ENCODE peak calls at places on chromosomes 13 and 19, in seven cellular contexts. One of them, this sample, is unnamed.

GRCh38 chr13:34246511-34246910 is 428.6 kb downstream of the RFC3 start:
- DNase-seq in heart right ventricle: no peak
- DNase-seq in DND-41: no peak
- DNase-seq in neural progenitor cell: no peak
- DNase-seq in CD8-positive, alpha-beta T cell: no peak
- DNase-seq in esophagus squamous epithelium: no peak
- DNase-seq in fibroblast of the aortic adventitia: no peak
- DNase-seq in this sample: peak; percentile 89

GRCh38 chr13:91184244-91184926 is 163.1 kb upstream of the MIR17HG start:
- DNase-seq in DND-41: no peak
- DNase-seq in fibroblast of the aortic adventitia: no peak
- DNase-seq in esophagus squamous epithelium: no peak
- DNase-seq in CD8-positive, alpha-beta T cell: no peak
- DNase-seq in heart right ventricle: no peak
- DNase-seq in neural progenitor cell: no peak
- DNase-seq in this sample: no peak

GRCh38 chr19:51026554-51026831 is at the start of gene KLK11:
- DNase-seq in CD8-positive, alpha-beta T cell: no peak
- DNase-seq in DND-41: no peak
- DNase-seq in esophagus squamous epithelium: no peak
- DNase-seq in heart right ventricle: no peak
- DNase-seq in fibroblast of the aortic adventitia: no peak
- DNase-seq in neural progenitor cell: no peak
- DNase-seq in this sample: no peak

GRCh38 chr13:100573121-100573520 is 15.5 kb downstream of the GGACT start:
- DNase-seq in neural progenitor cell: peak; percentile 85
- DNase-seq in CD8-positive, alpha-beta T cell: peak; percentile 80
- DNase-seq in heart right ventricle: peak; percentile 46
- DNase-seq in DND-41: peak; percentile 68
- DNase-seq in esophagus squamous epithelium: peak; percentile 12
- DNase-seq in fibroblast of the aortic adventitia: peak; percentile 85
- DNase-seq in this sample: peak; percentile 77

GRCh38 chr13:45448965-45449559 is 15.7 kb upstream of the COG3 start:
- DNase-seq in DND-41: no peak
- DNase-seq in CD8-positive, alpha-beta T cell: no peak
- DNase-seq in neural progenitor cell: no peak
- DNase-seq in fibroblast of the aortic adventitia: no peak
- DNase-seq in heart right ventricle: no peak
- DNase-seq in esophagus squamous epithelium: no peak
- DNase-seq in this sample: no peak

GRCh38 chr13:49827336-49827735 is 34.9 kb upstream of the KPNA3 start:
- DNase-seq in DND-41: no peak
- DNase-seq in heart right ventricle: no peak
- DNase-seq in esophagus squamous epithelium: no peak
- DNase-seq in fibroblast of the aortic adventitia: no peak
- DNase-seq in neural progenitor cell: no peak
- DNase-seq in CD8-positive, alpha-beta T cell: no peak
- DNase-seq in this sample: no peak

GRCh38 chr19:49073514-49074378 is 1.2 kb upstream of the KCNA7 start:
- DNase-seq in fibroblast of the aortic adventitia: no peak
- DNase-seq in heart right ventricle: no peak
- DNase-seq in esophagus squamous epithelium: no peak
- DNase-seq in CD8-positive, alpha-beta T cell: no peak
- DNase-seq in neural progenitor cell: peak; percentile 60
- DNase-seq in DND-41: peak; percentile 34
- DNase-seq in this sample: no peak

GRCh38 chr19:1373534-1374249 is 10.0 kb upstream of the NDUFS7 start:
- DNase-seq in heart right ventricle: peak; percentile 86
- DNase-seq in CD8-positive, alpha-beta T cell: no peak
- DNase-seq in fibroblast of the aortic adventitia: no peak
- DNase-seq in esophagus squamous epithelium: no peak
- DNase-seq in neural progenitor cell: no peak
- DNase-seq in DND-41: no peak
- DNase-seq in this sample: no peak

GRCh38 chr13:24280722-24281121 is 28.7 kb upstream of the C1QTNF9 start:
- DNase-seq in esophagus squamous epithelium: no peak
- DNase-seq in neural progenitor cell: no peak
- DNase-seq in heart right ventricle: no peak
- DNase-seq in CD8-positive, alpha-beta T cell: no peak
- DNase-seq in fibroblast of the aortic adventitia: no peak
- DNase-seq in DND-41: no peak
- DNase-seq in this sample: no peak

GRCh38 chr13:75876371-75877050 is 240.4 kb downstream of the LMO7 start:
- DNase-seq in CD8-positive, alpha-beta T cell: peak; percentile 46
- DNase-seq in fibroblast of the aortic adventitia: peak; percentile 83
- DNase-seq in DND-41: peak; percentile 51
- DNase-seq in heart right ventricle: no peak
- DNase-seq in neural progenitor cell: peak; percentile 71
- DNase-seq in esophagus squamous epithelium: no peak
- DNase-seq in this sample: peak; percentile 58

GRCh38 chr13:59447846-59448620 is 715.7 kb downstream of the DIAPH3 start:
- DNase-seq in heart right ventricle: no peak
- DNase-seq in DND-41: no peak
- DNase-seq in neural progenitor cell: peak; percentile 39
- DNase-seq in fibroblast of the aortic adventitia: no peak
- DNase-seq in CD8-positive, alpha-beta T cell: no peak
- DNase-seq in esophagus squamous epithelium: no peak
- DNase-seq in this sample: no peak

GRCh38 chr19:51820821-51821446 is 26.0 kb downstream of the FPR3 start:
- DNase-seq in fibroblast of the aortic adventitia: no peak
- DNase-seq in esophagus squamous epithelium: no peak
- DNase-seq in neural progenitor cell: no peak
- DNase-seq in CD8-positive, alpha-beta T cell: no peak
- DNase-seq in DND-41: no peak
- DNase-seq in heart right ventricle: no peak
- DNase-seq in this sample: no peak

GRCh38 chr13:25171517-25172302 is at the start of gene AMER2:
- DNase-seq in esophagus squamous epithelium: no peak
- DNase-seq in heart right ventricle: peak; percentile 22
- DNase-seq in CD8-positive, alpha-beta T cell: peak; percentile 15
- DNase-seq in neural progenitor cell: peak; percentile 86
- DNase-seq in DND-41: no peak
- DNase-seq in fibroblast of the aortic adventitia: peak; percentile 4
- DNase-seq in this sample: no peak

GRCh38 chr13:44618326-44618725 is 42.2 kb upstream of the TSC22D1 start:
- DNase-seq in DND-41: no peak
- DNase-seq in esophagus squamous epithelium: no peak
- DNase-seq in CD8-positive, alpha-beta T cell: no peak
- DNase-seq in neural progenitor cell: no peak
- DNase-seq in fibroblast of the aortic adventitia: no peak
- DNase-seq in heart right ventricle: no peak
- DNase-seq in this sample: no peak

GRCh38 chr13:100836696-100837095 is 162.1 kb upstream of the TMTC4 start:
- DNase-seq in fibroblast of the aortic adventitia: peak; percentile 86
- DNase-seq in CD8-positive, alpha-beta T cell: no peak
- DNase-seq in neural progenitor cell: no peak
- DNase-seq in heart right ventricle: no peak
- DNase-seq in esophagus squamous epithelium: no peak
- DNase-seq in DND-41: no peak
- DNase-seq in this sample: no peak

DNA sequence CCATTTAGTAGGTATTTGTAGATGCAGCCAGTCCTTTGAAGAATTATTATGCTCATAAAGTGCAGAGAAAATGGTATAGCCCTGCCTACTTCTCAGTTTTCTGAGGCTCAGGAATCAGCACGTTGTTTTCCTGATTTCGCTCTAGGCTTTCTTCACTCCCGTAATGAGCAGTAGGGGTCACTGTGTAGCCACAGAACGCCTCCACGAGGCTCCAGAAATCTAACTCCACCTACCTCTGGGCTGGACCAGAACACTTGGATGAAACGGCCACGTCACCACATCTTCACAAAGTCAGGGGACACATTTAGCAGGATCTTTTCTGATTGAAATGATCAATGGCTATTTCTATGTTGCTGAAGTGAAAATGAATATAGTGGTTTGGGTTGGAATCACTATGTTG is 49.8 kb upstream of the GTF3A start:
- DNase-seq in esophagus squamous epithelium: no peak
- DNase-seq in fibroblast of the aortic adventitia: peak; percentile 87
- DNase-seq in DND-41: peak; percentile 73
- DNase-seq in heart right ventricle: no peak
- DNase-seq in CD8-positive, alpha-beta T cell: peak; percentile 51
- DNase-seq in neural progenitor cell: peak; percentile 81
- DNase-seq in this sample: peak; percentile 77
- TF ChIP-seq CTCF in esophagus squamous epithelium: peak; percentile 61
- TF ChIP-seq CTCF in fibroblast of the aortic adventitia: peak; percentile 86
- TF ChIP-seq CTCF in DND-41: peak; percentile 89
- TF ChIP-seq CTCF in heart right ventricle: peak; percentile 73
- TF ChIP-seq CTCF in CD8-positive, alpha-beta T cell: peak; percentile 67
- TF ChIP-seq CTCF in neural progenitor cell: peak; percentile 79
- TF ChIP-seq CTCF in this sample: peak; percentile 78

GRCh38 chr19:8611890-8612806 is 1.6 kb upstream of the ADAMTS10 start:
- DNase-seq in heart right ventricle: peak; percentile 78
- DNase-seq in fibroblast of the aortic adventitia: peak; percentile 90
- DNase-seq in esophagus squamous epithelium: no peak
- DNase-seq in neural progenitor cell: no peak
- DNase-seq in DND-41: peak; percentile 10
- DNase-seq in CD8-positive, alpha-beta T cell: no peak
- DNase-seq in this sample: no peak

GRCh38 chr19:8610041-8610927 is at the start of gene ADAMTS10:
- DNase-seq in neural progenitor cell: peak; percentile 74
- DNase-seq in heart right ventricle: peak; percentile 66
- DNase-seq in CD8-positive, alpha-beta T cell: peak; percentile 52
- DNase-seq in esophagus squamous epithelium: no peak
- DNase-seq in DND-41: peak; percentile 70
- DNase-seq in fibroblast of the aortic adventitia: peak; percentile 47
- DNase-seq in this sample: no peak

GRCh38 chr19:8609210-8610040 is 1.1 kb downstream of the ADAMTS10 start:
- DNase-seq in fibroblast of the aortic adventitia: peak; percentile 60
- DNase-seq in DND-41: no peak
- DNase-seq in CD8-positive, alpha-beta T cell: peak; percentile 31
- DNase-seq in heart right ventricle: peak; percentile 72
- DNase-seq in neural progenitor cell: peak; percentile 92
- DNase-seq in esophagus squamous epithelium: no peak
- DNase-seq in this sample: no peak

GRCh38 chr19:8611391-8611883 is 922 bp upstream of the ADAMTS10 start:
- DNase-seq in esophagus squamous epithelium: no peak
- DNase-seq in neural progenitor cell: no peak
- DNase-seq in DND-41: peak; percentile 52
- DNase-seq in fibroblast of the aortic adventitia: no peak
- DNase-seq in CD8-positive, alpha-beta T cell: no peak
- DNase-seq in heart right ventricle: peak; percentile 55
- DNase-seq in this sample: no peak

DNA sequence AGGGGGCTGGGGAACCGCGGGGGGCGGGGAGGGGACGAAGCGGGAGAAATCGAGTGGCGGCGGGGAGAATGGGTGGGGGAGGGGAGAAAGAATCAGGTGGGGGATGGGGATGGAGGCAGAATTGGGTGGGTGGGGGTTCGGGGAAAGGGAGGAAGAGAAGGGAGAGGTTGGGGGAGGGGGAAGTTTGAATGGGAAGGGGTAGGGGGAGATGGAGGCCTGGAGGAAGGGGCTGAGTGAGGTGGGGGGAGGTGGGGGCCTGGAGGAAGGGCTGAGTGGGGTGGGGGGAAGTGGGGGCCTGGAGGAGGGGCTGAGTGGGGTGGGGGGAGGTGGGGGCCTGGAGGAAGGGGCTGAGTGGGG is 391 bp upstream of the ADAMTS10 start:
- DNase-seq in fibroblast of the aortic adventitia: no peak
- DNase-seq in CD8-positive, alpha-beta T cell: no peak
- DNase-seq in esophagus squamous epithelium: no peak
- DNase-seq in heart right ventricle: no peak
- DNase-seq in DND-41: no peak
- DNase-seq in neural progenitor cell: no peak
- DNase-seq in this sample: no peak
- H3K4me3 ChIP-seq in fibroblast of the aortic adventitia: no peak overlapping the region
- H3K4me3 ChIP-seq in CD8-positive, alpha-beta T cell: peak overlapping the region; percentile 97
- H3K4me3 ChIP-seq in esophagus squamous epithelium: peak overlapping the region; percentile 56
- H3K4me3 ChIP-seq in heart right ventricle: peak overlapping the region; percentile 74
- H3K4me3 ChIP-seq in DND-41: peak overlapping the region; percentile 82
- H3K4me3 ChIP-seq in neural progenitor cell: peak overlapping the region; percentile 76
- H3K4me3 ChIP-seq in this sample: no peak overlapping the region

GRCh38 chr19:46186101-46186716 is 38.2 kb downstream of the IGFL2 start:
- DNase-seq in fibroblast of the aortic adventitia: no peak
- DNase-seq in neural progenitor cell: no peak
- DNase-seq in DND-41: no peak
- DNase-seq in esophagus squamous epithelium: no peak
- DNase-seq in heart right ventricle: no peak
- DNase-seq in CD8-positive, alpha-beta T cell: no peak
- DNase-seq in this sample: no peak
- TF ChIP-seq CTCF in fibroblast of the aortic adventitia: no peak
- TF ChIP-seq CTCF in neural progenitor cell: no peak
- TF ChIP-seq CTCF in DND-41: no peak
- TF ChIP-seq CTCF in esophagus squamous epithelium: no peak
- TF ChIP-seq CTCF in heart right ventricle: no peak
- TF ChIP-seq CTCF in CD8-positive, alpha-beta T cell: no peak
- TF ChIP-seq CTCF in this sample: no peak

GRCh38 chr19:11798391-11799296 is at the start of gene ZNF491:
- DNase-seq in neural progenitor cell: peak; percentile 99
- DNase-seq in DND-41: peak; percentile 93
- DNase-seq in esophagus squamous epithelium: peak; percentile 26
- DNase-seq in CD8-positive, alpha-beta T cell: peak; percentile 82
- DNase-seq in fibroblast of the aortic adventitia: peak; percentile 66
- DNase-seq in heart right ventricle: peak; percentile 92
- DNase-seq in this sample: peak; percentile 81
- H3K4me3 ChIP-seq in neural progenitor cell: peak within 1 kb of the TSS; percentile 61
- H3K4me3 ChIP-seq in DND-41: peak within 1 kb of the TSS; percentile 87
- H3K4me3 ChIP-seq in esophagus squamous epithelium: peak within 1 kb of the TSS; percentile 67
- H3K4me3 ChIP-seq in CD8-positive, alpha-beta T cell: peak within 1 kb of the TSS; percentile 79
- H3K4me3 ChIP-seq in fibroblast of the aortic adventitia: peak within 1 kb of the TSS; percentile 69
- H3K4me3 ChIP-seq in heart right ventricle: peak within 1 kb of the TSS; percentile 82
- H3K4me3 ChIP-seq in this sample: peak within 1 kb of the TSS; percentile 74

GRCh38 chr19:18291019-18291524 is 9.7 kb upstream of the JUND start:
- DNase-seq in DND-41: peak; percentile 39
- DNase-seq in fibroblast of the aortic adventitia: peak; percentile 17
- DNase-seq in CD8-positive, alpha-beta T cell: no peak
- DNase-seq in heart right ventricle: peak; percentile 50
- DNase-seq in esophagus squamous epithelium: no peak
- DNase-seq in neural progenitor cell: no peak
- DNase-seq in this sample: no peak
- TF ChIP-seq CTCF in DND-41: no peak
- TF ChIP-seq CTCF in fibroblast of the aortic adventitia: no peak
- TF ChIP-seq CTCF in CD8-positive, alpha-beta T cell: no peak
- TF ChIP-seq CTCF in heart right ventricle: no peak
- TF ChIP-seq CTCF in esophagus squamous epithelium: no peak
- TF ChIP-seq CTCF in neural progenitor cell: no peak
- TF ChIP-seq CTCF in this sample: no peak

GRCh38 chr19:41912899-41913475 is 15.3 kb downstream of the ERFL start:
- DNase-seq in neural progenitor cell: peak; percentile 51
- DNase-seq in DND-41: no peak
- DNase-seq in heart right ventricle: no peak
- DNase-seq in esophagus squamous epithelium: no peak
- DNase-seq in fibroblast of the aortic adventitia: no peak
- DNase-seq in CD8-positive, alpha-beta T cell: no peak
- DNase-seq in this sample: no peak
- H3K4me3 ChIP-seq in neural progenitor cell: peak overlapping the region; percentile 29
- H3K4me3 ChIP-seq in DND-41: no peak overlapping the region
- H3K4me3 ChIP-seq in heart right ventricle: no peak overlapping the region
- H3K4me3 ChIP-seq in esophagus squamous epithelium: no peak overlapping the region
- H3K4me3 ChIP-seq in fibroblast of the aortic adventitia: no peak overlapping the region
- H3K4me3 ChIP-seq in CD8-positive, alpha-beta T cell: no peak overlapping the region
- H3K4me3 ChIP-seq in this sample: no peak overlapping the region

This sample was measured in bronchial epithelial cell.